ENCODE peak calls at places on chromosomes 11 and 22, in nine cellular contexts. A is CD8-positive, alpha-beta memory T cell; K is WERI-Rb-1; C is K562; V is mammary epithelial cell; D is GM23338; B is psoas muscle; I is mesenchymal stem cell; H is tibial artery. Q is an unnamed sample. For H3K36me3, the result is how much of the 10 kb centered on the place peaks cover.

GRCh38 chr11:45145421-45146071 is 893 bp upstream of the PRDM11 start:
- DNase-seq in A (no peak), I (peak), H (no peak), B (peak), V (no peak), C (peak), D (peak), K (no peak), Q (peak)

GRCh38 chr11:129223260-129223659 is 31.1 kb upstream of the ARHGAP32 start:
- DNase-seq in A (no peak), K (no peak), H (no peak), D (no peak), B (no peak), C (no peak), V (no peak), I (peak), Q (no peak)

GRCh38 chr11:68531129-68531693 is 70.7 kb downstream of the PPP6R3 start:
- DNase-seq in H (no peak), C (no peak), K (no peak), D (no peak), A (no peak), V (no peak), I (no peak), B (no peak), Q (no peak)

GRCh38 chr11:108973402-108974119 is 308.7 kb downstream of the DDX10 start:
- DNase-seq in K (no peak), D (no peak), B (no peak), V (peak), H (no peak), A (no peak), I (peak), C (no peak), Q (no peak)

GRCh38 chr11:113415343-113415742 is 27.8 kb downstream of the ANKK1 start:
- DNase-seq in H (no peak), V (no peak), B (no peak), D (no peak), A (no peak), I (no peak), C (no peak), K (no peak), Q (no peak)

GRCh38 chr22:27181537-27181936 is 524.1 kb downstream of the MIAT start:
- DNase-seq in B (no peak), A (no peak), V (no peak), K (no peak), H (no peak), I (no peak), D (no peak), C (no peak), Q (peak)

GRCh38 chr11:115939726-115940421 is 435.7 kb upstream of the CADM1 start:
- DNase-seq in A (no peak), C (no peak), I (no peak), V (no peak), K (no peak), B (no peak), D (no peak), H (no peak), Q (no peak)

GRCh38 chr11:40306938-40307548 is 1152.4 kb downstream of the LRRC4C start:
- DNase-seq in C (peak), H (no peak), D (peak), B (no peak), A (no peak), K (no peak), I (peak), V (peak), Q (peak)

GRCh38 chr11:134574947-134575346 is 162.9 kb upstream of the B3GAT1 start:
- DNase-seq in A (no peak), V (no peak), D (no peak), B (no peak), H (no peak), K (no peak), C (no peak), I (no peak), Q (peak)

DNA sequence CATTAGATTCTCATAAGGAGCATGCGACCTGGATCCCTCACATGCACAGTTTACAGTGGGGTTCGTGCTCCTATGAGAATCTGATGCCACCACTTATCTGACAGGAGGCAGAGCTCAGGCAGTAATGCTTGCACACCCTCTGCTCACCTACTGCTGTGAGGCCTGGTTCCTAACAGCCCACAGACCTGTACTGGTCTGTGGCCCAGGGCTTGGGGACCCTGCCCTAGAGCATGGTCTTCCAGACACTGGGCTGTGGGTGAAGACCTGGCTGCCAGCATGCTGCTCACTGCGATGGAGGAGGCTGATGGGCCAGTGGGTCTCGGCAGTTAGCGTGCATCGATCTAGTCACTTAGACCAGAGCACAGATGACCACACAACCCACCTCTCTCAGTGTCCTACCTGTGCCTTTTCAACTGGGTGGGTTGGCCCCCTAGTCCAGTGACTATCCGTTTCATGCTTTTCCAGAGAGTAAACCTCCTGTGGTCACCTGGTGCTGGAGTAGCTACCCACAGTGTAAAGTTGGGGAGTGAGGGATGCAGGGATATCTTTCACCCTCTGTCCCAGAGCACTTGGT is 21.1 kb downstream of the MED15 start:
- DNase-seq in A (no peak), B (no peak), D (no peak), K (no peak), H (no peak), I (no peak), V (no peak), C (no peak), Q (no peak)
- H3K36me3 ChIP-seq in A (under half), B (under half), D (under half), K (under half), H (under half), I (under half), V (under half), C (half or more), Q (under half)

GRCh38 chr22:20239063-20239950 is 28.8 kb downstream of the RTN4R start:
- DNase-seq in C (peak), H (no peak), B (peak), A (no peak), V (no peak), K (peak), I (no peak), D (no peak), Q (peak)
- H3K36me3 ChIP-seq in C (under half), H (under half), B (under half), A (under half), V (under half), K (under half), I (under half), D (under half), Q (under half)

GRCh38 chr22:45510376-45511232 is 7.9 kb downstream of the FBLN1 start:
- DNase-seq in H (no peak), B (no peak), K (peak), C (no peak), I (peak), V (no peak), D (no peak), A (no peak), Q (no peak)
- H3K36me3 ChIP-seq in H (under half), B (under half), K (under half), C (under half), I (under half), V (under half), D (under half), A (under half), Q (half or more)

DNA sequence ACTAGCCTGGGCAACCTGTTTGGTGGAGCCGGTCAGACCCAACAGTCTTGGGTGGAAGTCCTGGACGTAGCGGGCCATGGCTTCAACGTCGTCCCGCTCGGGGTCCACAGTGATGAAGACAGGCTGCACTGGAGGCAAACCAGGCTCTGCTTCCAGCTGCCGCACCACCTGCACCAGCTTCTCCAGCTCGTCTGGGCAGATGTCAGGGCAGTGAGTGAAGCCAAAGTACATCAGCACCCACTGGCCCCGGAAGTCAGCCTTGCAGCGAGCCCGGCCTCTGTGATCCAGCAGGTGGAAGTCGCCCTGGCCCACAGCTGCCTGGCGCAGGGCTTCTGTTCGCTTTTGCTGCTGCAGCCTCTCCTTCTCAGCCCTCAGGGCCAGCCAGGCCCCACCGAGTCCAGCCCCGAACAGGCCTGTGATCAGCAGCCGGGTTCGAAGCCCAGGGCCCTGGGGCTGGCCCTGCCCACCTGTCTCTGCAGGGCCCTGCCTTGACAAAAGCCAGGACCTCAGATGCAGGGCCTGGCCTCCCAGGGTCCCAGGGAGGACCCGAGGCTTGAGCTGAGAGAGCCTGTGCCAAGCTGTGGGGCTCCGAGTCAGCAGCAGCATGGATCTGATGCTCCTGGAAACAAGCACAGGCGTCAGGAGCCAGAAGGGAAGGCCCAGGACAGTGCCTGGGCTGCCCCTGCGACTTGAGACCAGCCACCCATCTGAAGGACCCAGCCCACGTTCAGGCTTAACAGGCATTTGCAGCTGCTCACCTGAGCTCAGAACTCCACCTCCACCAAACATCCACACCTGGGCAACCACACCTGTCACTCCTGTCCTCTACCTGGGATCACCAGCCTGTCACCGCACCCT is 1.4 kb downstream of the SCO2 start:
- DNase-seq in B (no peak), D (no peak), C (no peak), V (no peak), H (no peak), A (no peak), I (peak), K (no peak), Q (no peak)
- H3K36me3 ChIP-seq in B (under half), D (under half), C (under half), V (under half), H (half or more), A (under half), I (under half), K (half or more), Q (under half)

GRCh38 chr11:77046060-77046501 is 11.9 kb downstream of the B3GNT6 start:
- DNase-seq in A (peak), B (no peak), H (no peak), C (peak), I (peak), K (peak), D (peak), V (peak), Q (peak)

GRCh38 chr11:77049081-77049480 is 14.9 kb downstream of the B3GNT6 start:
- DNase-seq in I (no peak), D (no peak), H (no peak), B (no peak), K (no peak), A (no peak), V (no peak), C (no peak), Q (no peak)

GRCh38 chr11:77044356-77044755 is 10.2 kb downstream of the B3GNT6 start:
- DNase-seq in D (no peak), I (no peak), B (no peak), K (no peak), H (no peak), V (no peak), C (no peak), A (no peak), Q (no peak)

GRCh38 chr11:77044886-77045285 is 10.7 kb downstream of the B3GNT6 start:
- DNase-seq in A (no peak), I (no peak), H (no peak), D (no peak), B (no peak), V (no peak), K (no peak), C (no peak), Q (no peak)

GRCh38 chr11:77047007-77047927 is 13.1 kb downstream of the B3GNT6 start:
- DNase-seq in B (peak), H (peak), K (peak), D (peak), A (peak), V (peak), I (peak), C (peak), Q (peak)
- H3K36me3 ChIP-seq in B (under half), H (under half), K (under half), D (under half), A (under half), V (under half), I (under half), C (under half), Q (under half)

DNA sequence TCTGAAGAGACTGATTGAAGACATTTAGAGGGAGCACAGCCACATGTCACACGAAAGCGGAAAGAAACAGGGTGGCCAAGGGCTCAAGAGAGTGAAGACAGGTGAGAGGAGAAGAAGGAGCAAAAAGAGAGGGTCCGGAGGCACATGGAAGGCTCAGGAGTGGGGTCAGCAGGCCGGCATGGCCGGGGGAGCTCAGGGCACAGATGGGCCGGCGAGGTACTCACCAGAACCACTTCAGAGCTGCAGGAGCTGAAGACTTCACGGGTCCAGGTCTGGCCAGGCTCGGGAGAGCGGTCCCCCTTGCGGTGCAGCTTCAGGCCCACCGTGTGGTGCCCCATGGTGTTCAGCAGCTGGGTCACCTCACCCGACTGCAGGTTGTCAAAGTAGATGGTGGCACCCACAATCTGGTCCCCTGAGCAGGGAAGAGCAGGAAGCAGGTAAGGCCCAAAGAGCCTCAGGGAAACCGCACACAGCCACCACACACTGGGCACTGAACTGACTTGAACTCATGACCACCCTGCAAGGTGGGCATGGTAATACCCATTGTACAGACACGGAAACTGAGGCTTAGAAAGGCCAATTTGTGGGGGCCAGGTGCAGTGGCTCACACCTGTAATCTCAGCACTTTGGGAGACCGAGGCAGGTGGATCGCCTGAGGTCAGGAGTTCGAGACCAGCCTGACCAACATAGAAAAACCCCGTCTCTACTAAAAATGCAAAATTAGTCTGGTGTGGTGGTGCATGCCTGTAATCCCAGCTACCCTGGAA is 11.6 kb downstream of the AHNAK start:
- DNase-seq in D (no peak), H (no peak), K (no peak), C (no peak), I (no peak), B (no peak), A (no peak), V (no peak), Q (no peak)
- H3K36me3 ChIP-seq in D (under half), H (half or more), K (under half), C (under half), I (half or more), B (under half), A (under half), V (half or more), Q (half or more)

Q was measured in endodermal cell.